ENCODE peak calls at places on chromosome 1, in eight cellular contexts. R is hepatocyte, F is D341Med, K is NCI-H2107, E is HCEC 1CT, M is NCI-H2081, L is Panc1, X is NCI-H345. S is an unnamed sample.

GRCh38 chr1:67479146-67479891 is 49.1 kb upstream of the SERBP1 start:
- DNase-seq in R (peak; percentile 69), F (no peak), K (no peak), E (no peak), M (no peak), L (no peak), X (no peak), S (no peak)

GRCh38 chr1:41741244-41741643 is 177.5 kb downstream of the HIVEP3 start:
- DNase-seq in R (no peak), F (no peak), K (no peak), E (no peak), M (no peak), L (no peak), X (no peak), S (no peak)

GRCh38 chr1:37513795-37514349 is 694 bp downstream of the MEAF6 start:
- DNase-seq in R (peak; percentile 81), F (peak; percentile 57), K (no peak), E (no peak), M (peak; percentile 46), L (no peak), X (peak; percentile 35), S (peak; percentile 7)

GRCh38 chr1:19754482-19754881 is 45.2 kb downstream of the TMCO4 start:
- DNase-seq in R (peak; percentile 59), F (peak; percentile 42), K (no peak), E (no peak), M (no peak), L (no peak), X (no peak), S (peak; percentile 20)

GRCh38 chr1:205274041-205274691 is 46.4 kb downstream of the TMCC2 start:
- DNase-seq in R (no peak), F (no peak), K (no peak), E (no peak), M (no peak), L (no peak), X (no peak), S (no peak)

GRCh38 chr1:99535470-99536164 is 110.3 kb upstream of the PALMD start:
- DNase-seq in R (no peak), F (no peak), K (no peak), E (no peak), M (no peak), L (no peak), X (no peak), S (no peak)

GRCh38 chr1:10943991-10944730 is 68.3 kb upstream of the TARDBP start:
- DNase-seq in R (peak; percentile 66), F (no peak), K (peak; percentile 83), E (no peak), M (peak; percentile 86), L (no peak), X (peak; percentile 95), S (peak; percentile 68)

GRCh38 chr1:78101514-78101913 is 55.7 kb downstream of the GIPC2 start:
- DNase-seq in R (peak; percentile 43), F (no peak), K (no peak), E (peak; percentile 97), M (no peak), L (no peak), X (no peak), S (no peak)